ENCODE peak calls at places on chromosomes 7 and 10, in ten cellular contexts. B, Z, V, N, T, W, I, Y, K and M are unnamed samples.

GRCh38 chr7:90686146-90686545 is 90.0 kb downstream of the CDK14 start:
- DNase-seq in Z (no peak), K (no peak), W (no peak), T (no peak), Y (no peak), N (no peak), V (no peak), I (no peak), B (no peak), M (no peak)

GRCh38 chr7:99372275-99373085 is 2.0 kb upstream of the ARPC1B start:
- DNase-seq in T (no peak), I (peak; percentile 52), N (peak; percentile 41), Y (no peak), K (no peak), W (peak; percentile 47), Z (peak; percentile 39), V (no peak), B (no peak), M (peak; percentile 28)

GRCh38 chr7:106767073-106767472 is 98.0 kb upstream of the PIK3CG start:
- DNase-seq in Z (no peak), K (no peak), I (no peak), V (no peak), T (no peak), N (no peak), W (peak; percentile 51), Y (no peak), B (no peak), M (peak; percentile 42)

GRCh38 chr7:120053390-120053961 is 219.5 kb upstream of the KCND2 start:
- DNase-seq in I (no peak), V (no peak), Z (no peak), W (peak; percentile 82), Y (no peak), T (no peak), N (peak; percentile 28), B (no peak), K (no peak), M (peak; percentile 64)

GRCh38 chr10:28633750-28634149 is 43.6 kb upstream of the BAMBI start:
- DNase-seq in Z (no peak), V (no peak), W (no peak), I (no peak), B (no peak), N (no peak), T (no peak), Y (no peak), K (no peak), M (no peak)

GRCh38 chr7:128236924-128237586 is 4.0 kb upstream of the LEP start:
- DNase-seq in W (peak; percentile 90), T (peak; percentile 59), K (no peak), Y (no peak), V (peak; percentile 73), B (no peak), I (peak; percentile 98), N (peak; percentile 89), Z (peak; percentile 6), M (peak; percentile 95)

GRCh38 chr10:45106257-45106856 is 105.6 kb downstream of the ZNF22 start:
- DNase-seq in B (no peak), T (no peak), K (no peak), V (no peak), N (no peak), I (no peak), Y (no peak), W (no peak), Z (no peak), M (no peak)

GRCh38 chr10:28533315-28533564 is 322 bp downstream of the WAC start:
- DNase-seq in Z (no peak), Y (peak; percentile 67), W (no peak), B (no peak), N (no peak), I (no peak), T (no peak), K (no peak), V (no peak), M (no peak)

GRCh38 chr7:47991741-47992311 is 12.4 kb upstream of the HUS1 start:
- DNase-seq in N (peak; percentile 60), W (peak; percentile 51), Y (peak; percentile 59), I (peak; percentile 72), V (peak; percentile 62), T (no peak), B (peak; percentile 77), Z (peak; percentile 91), K (peak; percentile 70), M (peak; percentile 28)

GRCh38 chr10:128147669-128148068 is 21.4 kb upstream of the MKI67 start:
- DNase-seq in I (peak; percentile 93), V (peak; percentile 49), N (peak; percentile 73), Y (no peak), B (no peak), K (no peak), W (peak; percentile 82), T (peak; percentile 75), Z (no peak), M (peak; percentile 59)

GRCh38 chr7:132430863-132431822 is 145.1 kb downstream of the PLXNA4 start:
- DNase-seq in K (no peak), Y (peak; percentile 47), I (no peak), Z (no peak), B (peak; percentile 66), W (peak; percentile 72), V (peak; percentile 78), N (peak; percentile 95), T (peak; percentile 56), M (peak; percentile 91)

GRCh38 chr10:14667270-14667669 is 107.4 kb downstream of the FAM107B start:
- DNase-seq in Z (no peak), N (no peak), T (no peak), K (no peak), B (no peak), I (no peak), Y (peak; percentile 62), V (no peak), W (no peak), M (no peak)

GRCh38 chr7:867001-867405 is 9.4 kb upstream of the GET4 start:
- DNase-seq in N (peak; percentile 92), T (no peak), V (peak; percentile 26), Z (no peak), K (peak; percentile 72), Y (no peak), W (peak; percentile 97), I (no peak), B (no peak), M (peak; percentile 94)

GRCh38 chr10:116120688-116121087 is 152.3 kb downstream of the GFRA1 start:
- DNase-seq in W (no peak), Y (no peak), I (no peak), T (no peak), N (no peak), Z (peak; percentile 82), V (no peak), B (no peak), K (no peak), M (no peak)

GRCh38 chr10:61943699-61944444 is 42.4 kb downstream of the ARID5B start:
- DNase-seq in N (no peak), Z (no peak), V (peak; percentile 48), T (no peak), Y (peak; percentile 22), K (no peak), B (no peak), W (peak; percentile 53), I (peak; percentile 83), M (peak; percentile 30)

GRCh38 chr10:102641398-102641797 is 2.9 kb upstream of the TRIM8 start:
- DNase-seq in B (no peak), T (no peak), W (no peak), K (no peak), I (no peak), Y (no peak), N (no peak), V (no peak), Z (no peak), M (no peak)

GRCh38 chr10:121696854-121697253 is 98.6 kb upstream of the FGFR2 start:
- DNase-seq in Y (peak; percentile 45), Z (peak; percentile 87), B (no peak), I (peak; percentile 26), W (no peak), N (no peak), K (no peak), V (no peak), T (no peak), M (no peak)

GRCh38 chr7:100033526-100033925 is 16.0 kb upstream of the ZSCAN21 start:
- DNase-seq in Z (no peak), T (no peak), V (no peak), N (no peak), B (no peak), Y (no peak), W (no peak), K (no peak), I (no peak), M (no peak)

GRCh38 chr10:60185426-60185825 is 204.2 kb downstream of the ANK3 start:
- DNase-seq in Y (no peak), B (no peak), T (no peak), W (no peak), N (no peak), Z (no peak), K (no peak), V (no peak), I (peak; percentile 55), M (no peak)
- TF ChIP-seq CTCF in Y (no peak), B (no peak), T (no peak), W (no peak), N (no peak), Z (no peak), K (no peak), V (no peak), I (no peak), M (no peak)

GRCh38 chr10:9757176-9757575 is 1260.5 kb upstream of the CELF2 start:
- DNase-seq in V (no peak), I (no peak), B (no peak), Y (no peak), K (no peak), W (no peak), Z (no peak), T (no peak), N (no peak), M (no peak)
- TF ChIP-seq CTCF in V (no peak), I (no peak), B (no peak), Y (no peak), K (no peak), W (no peak), Z (no peak), T (no peak), N (no peak), M (no peak)

DNA sequence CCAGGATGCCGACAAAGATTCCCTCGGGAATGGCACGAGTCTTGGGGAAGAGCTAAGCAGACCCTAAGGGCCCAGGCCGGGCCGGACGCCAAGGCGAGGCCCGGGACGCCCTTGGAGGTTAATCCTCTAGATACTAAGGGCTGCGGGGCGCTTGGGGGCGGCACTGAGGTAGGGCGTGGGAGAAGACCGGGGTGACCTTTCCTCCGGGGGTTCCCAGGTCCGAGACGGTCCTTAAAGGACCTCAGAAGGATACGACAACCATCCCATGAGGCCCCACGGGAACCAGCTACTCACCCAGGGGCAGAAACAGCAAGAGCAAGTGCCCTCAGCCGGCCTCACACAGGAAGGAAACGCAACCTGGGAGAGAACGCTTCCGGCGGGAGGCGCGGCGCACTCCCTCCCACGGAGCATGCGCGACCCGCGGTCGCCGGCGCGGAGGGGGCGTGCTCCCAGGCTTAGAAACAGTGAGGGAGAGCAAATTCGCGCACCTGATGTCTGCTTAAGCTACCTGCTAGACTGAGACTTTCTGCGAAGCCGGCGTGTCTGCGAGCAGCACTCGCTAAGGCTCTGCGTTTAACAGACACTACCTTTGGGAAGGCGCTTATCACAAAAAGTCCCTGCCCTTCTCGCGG is at the start of gene ATAD1:
- DNase-seq in I (peak; percentile 89), N (peak; percentile 78), B (peak; percentile 82), Y (peak; percentile 92), W (peak; percentile 80), V (peak; percentile 90), Z (peak; percentile 90), K (peak; percentile 46), T (peak; percentile 12), M (peak; percentile 75)
- TF ChIP-seq CTCF in I (peak; percentile 32), N (peak; percentile 9), B (no peak), Y (peak; percentile 47), W (peak; percentile 19), V (peak; percentile 20), Z (peak; percentile 8), K (no peak), T (peak; percentile 37), M (peak; percentile 48)

GRCh38 chr10:42755028-42755451 is 27.6 kb upstream of the BMS1 start:
- DNase-seq in T (no peak), N (no peak), Z (peak; percentile 55), K (no peak), B (no peak), Y (peak; percentile 65), I (no peak), V (no peak), W (no peak), M (no peak)
- TF ChIP-seq CTCF in T (no peak), N (no peak), Z (peak; percentile 10), K (peak; percentile 35), B (no peak), Y (no peak), I (no peak), V (no peak), W (no peak), M (no peak)